ENCODE peak calls at places on chromosomes 2 and 18, in seven cellular contexts. Z is GM13977, O is left ventricle myocardium superior, Q is H9, J is HuH-7, N is K562, F is BJ. E is an unnamed sample.

GRCh38 chr2:121501554-121501953 is 29.1 kb upstream of the RNU4ATAC start:
- DNase-seq in J (no peak), N (no peak), Q (no peak), O (no peak), F (no peak), Z (no peak), E (no peak)

GRCh38 chr2:147197754-147198153 is 647.1 kb upstream of the ACVR2A start:
- DNase-seq in F (no peak), Z (no peak), O (no peak), Q (no peak), J (no peak), N (no peak), E (no peak)

GRCh38 chr2:234038076-234038802 is 12.3 kb upstream of the SPP2 start:
- DNase-seq in J (no peak), N (no peak), Q (no peak), F (no peak), O (no peak), Z (no peak), E (no peak)

GRCh38 chr18:39462436-39462835 is 1896.8 kb upstream of the CELF4 start:
- DNase-seq in F (no peak), J (no peak), O (no peak), Q (no peak), Z (no peak), N (no peak), E (no peak)

GRCh38 chr2:43215673-43216255 is 10.6 kb downstream of the ZFP36L2 start:
- DNase-seq in O (peak), Z (no peak), F (no peak), Q (no peak), J (no peak), N (no peak), E (no peak)

GRCh38 chr2:189585357-189585756 is 4.8 kb upstream of the SLC40A1 start:
- DNase-seq in O (no peak), N (no peak), Z (no peak), F (no peak), J (no peak), Q (no peak), E (no peak)

GRCh38 chr2:44964704-44965343 is 23.3 kb downstream of the SIX3 start:
- DNase-seq in O (no peak), Q (peak), Z (no peak), F (no peak), N (peak), J (no peak), E (no peak)

GRCh38 chr2:44136186-44136585 is 32.5 kb upstream of the PPM1B start:
- DNase-seq in J (no peak), Z (no peak), Q (peak), O (no peak), F (peak), N (no peak), E (peak)

GRCh38 chr2:66684289-66684688 is 249.4 kb downstream of the MEIS1 start:
- DNase-seq in Q (no peak), J (no peak), Z (no peak), N (no peak), O (no peak), F (no peak), E (no peak)

GRCh38 chr2:195563857-195564512 is 93.0 kb upstream of the SLC39A10 start:
- DNase-seq in Q (no peak), J (no peak), Z (no peak), F (peak), N (no peak), O (no peak), E (peak)

GRCh38 chr18:58572181-58572580 is 56.7 kb downstream of the ALPK2 start:
- DNase-seq in O (no peak), J (no peak), Z (no peak), F (peak), Q (no peak), N (no peak), E (peak)

GRCh38 chr2:231041061-231041689 is 3.9 kb downstream of the C2orf72 start:
- DNase-seq in J (no peak), O (no peak), N (no peak), F (no peak), Z (no peak), Q (no peak), E (no peak)

GRCh38 chr2:11074246-11074820 is 80.9 kb upstream of the SLC66A3 start:
- DNase-seq in N (no peak), F (no peak), Q (no peak), Z (no peak), O (no peak), J (no peak), E (no peak)

GRCh38 chr18:23994361-23994902 is 20.1 kb upstream of the TTC39C start:
- DNase-seq in F (peak), N (no peak), O (peak), J (no peak), Z (no peak), Q (no peak), E (peak)

GRCh38 chr2:147886136-147886535 is 41.3 kb downstream of the ACVR2A start:
- DNase-seq in F (no peak), O (no peak), J (no peak), Q (no peak), Z (no peak), N (no peak), E (no peak)

GRCh38 chr18:14970027-14970426 is 222.1 kb downstream of the ANKRD30B start:
- DNase-seq in N (no peak), Q (no peak), F (no peak), J (no peak), O (no peak), Z (no peak), E (peak)

GRCh38 chr2:96970910-96971309 is 15.5 kb downstream of the FAM178B start:
- DNase-seq in Z (no peak), Q (no peak), O (no peak), J (no peak), F (no peak), N (no peak), E (no peak)

GRCh38 chr2:214995926-214996670 is 142.3 kb downstream of the ABCA12 start:
- DNase-seq in Q (no peak), J (no peak), Z (peak), N (no peak), O (no peak), F (no peak), E (no peak)

GRCh38 chr2:142603761-142604160 is 273.7 kb upstream of the KYNU start:
- DNase-seq in O (no peak), N (no peak), Z (no peak), J (no peak), Q (no peak), F (no peak), E (no peak)

GRCh38 chr2:235235977-235236767 is 257.7 kb upstream of the AGAP1 start:
- DNase-seq in J (no peak), O (no peak), N (no peak), Z (no peak), Q (no peak), F (no peak), E (no peak)

GRCh38 chr2:158181171-158181570 is 79.5 kb downstream of the UPP2 start:
- DNase-seq in F (no peak), O (no peak), N (no peak), Q (no peak), Z (no peak), J (no peak), E (no peak)

GRCh38 chr2:95231723-95232122 is 24.4 kb downstream of the ZNF892 start:
- DNase-seq in Z (peak), J (peak), Q (peak), O (peak), N (peak), F (peak), E (peak)

GRCh38 chr18:22846088-22846683 is 86.9 kb upstream of the RBBP8 start:
- DNase-seq in Q (no peak), O (no peak), N (peak), J (no peak), F (no peak), Z (no peak), E (no peak)

GRCh38 chr2:127047054-127047453 is 59.9 kb downstream of the BIN1 start:
- DNase-seq in F (no peak), N (no peak), J (no peak), O (no peak), Q (peak), Z (peak), E (no peak)

GRCh38 chr2:54652540-54652939 is 70.9 kb upstream of the EML6 start:
- DNase-seq in O (no peak), N (no peak), Q (no peak), J (no peak), Z (no peak), F (no peak), E (no peak)

GRCh38 chr2:37604716-37605115 is 66.7 kb downstream of the CDC42EP3 start:
- DNase-seq in Q (no peak), J (no peak), N (no peak), Z (no peak), O (no peak), F (no peak), E (no peak)